ENCODE peak calls at places on chromosomes 3 and 15, in six cellular contexts. Z is NCI-H2081; H is AG04449; I is cardiac fibroblast; D is naive thymus-derived CD8-positive, alpha-beta T cell; F is left cardiac atrium. N is an unnamed sample.

GRCh38 chr15:43204016-43204901 is 16.6 kb downstream of the EPB42 start:
- DNase-seq in H (no peak), Z (no peak), I (peak), F (peak), D (peak), N (peak)

GRCh38 chr3:79018671-79019136 is 749.1 kb downstream of the ROBO1 start:
- DNase-seq in Z (no peak), H (no peak), F (peak), I (peak), D (peak), N (peak)

GRCh38 chr3:108662141-108662738 is 72.7 kb downstream of the DZIP3 start:
- DNase-seq in Z (peak), D (peak), I (peak), F (no peak), H (peak), N (peak)

GRCh38 chr3:32456429-32457130 is 46.1 kb downstream of the CMTM6 start:
- DNase-seq in D (no peak), F (no peak), H (no peak), Z (no peak), I (no peak), N (no peak)

GRCh38 chr3:55899887-55900286 is 412.8 kb upstream of the WNT5A start:
- DNase-seq in Z (no peak), H (no peak), F (no peak), I (no peak), D (no peak), N (no peak)

GRCh38 chr15:59622289-59622688 is 10.7 kb downstream of the GCNT3 start:
- DNase-seq in I (peak), D (no peak), H (no peak), F (peak), Z (no peak), N (peak)

GRCh38 chr3:73734376-73734775 is 109.6 kb upstream of the PDZRN3 start:
- DNase-seq in H (no peak), F (no peak), D (no peak), Z (no peak), I (no peak), N (no peak)

GRCh38 chr3:16608816-16609215 is 3.6 kb upstream of the DAZL start:
- DNase-seq in F (no peak), I (no peak), H (no peak), Z (no peak), D (no peak), N (no peak)

GRCh38 chr3:118987466-118987865 is 47.2 kb downstream of the IGSF11 start:
- DNase-seq in F (peak), D (no peak), I (peak), H (peak), Z (no peak), N (peak)

GRCh38 chr3:89043406-89043947 is 63.9 kb upstream of the EPHA3 start:
- DNase-seq in D (no peak), Z (no peak), I (no peak), H (no peak), F (no peak), N (no peak)

GRCh38 chr15:54941417-54941816 is 255.3 kb downstream of the RSL24D1 start:
- DNase-seq in F (no peak), I (no peak), H (no peak), Z (no peak), D (no peak), N (no peak)

GRCh38 chr3:39577541-39577940 is 110.1 kb downstream of the MOBP start:
- DNase-seq in F (no peak), I (no peak), D (no peak), H (no peak), Z (no peak), N (no peak)

GRCh38 chr15:69749797-69750196 is 297.2 kb downstream of the RPLP1 start:
- DNase-seq in Z (no peak), I (peak), D (no peak), F (no peak), H (no peak), N (no peak)

GRCh38 chr15:91942676-91943417 is 89.3 kb downstream of the SLCO3A1 start:
- DNase-seq in H (peak), F (peak), Z (peak), D (no peak), I (peak), N (peak)

GRCh38 chr3:129312021-129312639 is 33.5 kb downstream of the HMCES start:
- DNase-seq in Z (no peak), D (no peak), H (no peak), F (no peak), I (no peak), N (no peak)

GRCh38 chr15:67741313-67741712 is 84.0 kb upstream of the SKOR1 start:
- DNase-seq in H (no peak), F (no peak), D (no peak), Z (no peak), I (peak), N (peak)

GRCh38 chr3:11509175-11510000 is 134.3 kb downstream of the VGLL4 start:
- DNase-seq in H (peak), I (peak), D (no peak), Z (peak), F (peak), N (peak)

GRCh38 chr15:78991879-78992278 is 47.0 kb upstream of the CTSH start:
- DNase-seq in D (peak), I (no peak), Z (no peak), F (peak), H (no peak), N (no peak)

GRCh38 chr3:136490646-136491405 is 240.7 kb downstream of the PCCB start:
- DNase-seq in F (no peak), I (no peak), Z (no peak), D (no peak), H (no peak), N (no peak)

GRCh38 chr15:73866481-73866880 is 6.9 kb upstream of the TBC1D21 start:
- DNase-seq in H (no peak), I (no peak), D (peak), Z (no peak), F (peak), N (no peak)

GRCh38 chr15:85582719-85583089 is 202.3 kb downstream of the AKAP13 start:
- DNase-seq in F (peak), Z (no peak), D (peak), I (peak), H (no peak), N (peak)

GRCh38 chr15:93035092-93035915 is 53.7 kb downstream of the RGMA start:
- DNase-seq in D (peak), H (no peak), Z (no peak), I (no peak), F (no peak), N (no peak)

GRCh38 chr3:193859195-193859594 is 266.2 kb downstream of the OPA1 start:
- DNase-seq in F (no peak), H (no peak), D (no peak), I (no peak), Z (no peak), N (no peak)

GRCh38 chr15:68730491-68731317 is 90.0 kb downstream of the ANP32A start:
- DNase-seq in H (no peak), Z (peak), I (peak), F (peak), D (no peak), N (peak)

GRCh38 chr3:99846472-99846871 is 28.8 kb downstream of the CMSS1 start:
- DNase-seq in Z (peak), F (no peak), H (no peak), D (no peak), I (peak), N (peak)

GRCh38 chr15:82093325-82093724 is 47.5 kb upstream of the MEX3B start:
- DNase-seq in D (no peak), F (no peak), I (no peak), Z (no peak), H (no peak), N (no peak)